ENCODE peak calls at places on chromosomes 4 and X, in nine cellular contexts. P is colonic mucosa; N is GM12865; F is amniotic stem cell; U is central memory CD4-positive, alpha-beta T cell; J is OCI-LY7; R is HEK293T; M is T-helper 9 cell; S is T-cell. Y is an unnamed sample.

GRCh38 chr4:168587326-168588125 is 90.7 kb downstream of the PALLD start:
- DNase-seq in P (no peak), N (no peak), F (peak; percentile 56), U (no peak), J (no peak), R (no peak), M (no peak), S (no peak), Y (no peak)

GRCh38 chr4:144575181-144575580 is 70.8 kb upstream of the HHIP start:
- DNase-seq in P (no peak), N (peak; percentile 40), F (no peak), U (no peak), J (no peak), R (peak; percentile 15), M (no peak), S (no peak), Y (no peak)

GRCh38 chr4:5823542-5824211 is 69.2 kb downstream of the CRMP1 start:
- DNase-seq in P (no peak), N (peak; percentile 19), F (no peak), U (no peak), J (no peak), R (no peak), M (no peak), S (no peak), Y (no peak)

GRCh38 chrX:23779025-23779424 is 3.9 kb upstream of the SAT1 start:
- DNase-seq in P (no peak), N (no peak), F (peak; percentile 32), U (no peak), J (peak; percentile 3), R (no peak), M (no peak), S (no peak), Y (no peak)

GRCh38 chr4:101977096-101977495 is 186.6 kb downstream of the BANK1 start:
- DNase-seq in P (no peak), N (no peak), F (peak; percentile 95), U (no peak), J (no peak), R (no peak), M (no peak), S (no peak), Y (no peak)

GRCh38 chr4:145234086-145234694 is 53.8 kb upstream of the OTUD4 start:
- DNase-seq in P (peak; percentile 65), N (peak; percentile 84), F (peak; percentile 32), U (peak; percentile 21), J (peak; percentile 88), R (peak; percentile 50), M (peak; percentile 8), S (peak; percentile 24), Y (peak; percentile 49)

GRCh38 chrX:71067079-71067478 is 1.1 kb downstream of the SNX12 start:
- DNase-seq in P (no peak), N (no peak), F (no peak), U (no peak), J (no peak), R (no peak), M (no peak), S (no peak), Y (no peak)

GRCh38 chr4:41319553-41319952 is 62.8 kb downstream of the UCHL1 start:
- DNase-seq in P (no peak), N (no peak), F (no peak), U (no peak), J (no peak), R (no peak), M (no peak), S (no peak), Y (no peak)

GRCh38 chr4:182188622-182189021 is 54.6 kb upstream of the TENM3 start:
- DNase-seq in P (no peak), N (no peak), F (no peak), U (no peak), J (no peak), R (no peak), M (no peak), S (no peak), Y (no peak)

GRCh38 chrX:27336466-27337091 is 126.6 kb downstream of the PPP4R3C start:
- DNase-seq in P (peak; percentile 33), N (peak; percentile 22), F (no peak), U (peak; percentile 9), J (peak; percentile 30), R (peak; percentile 46), M (peak; percentile 21), S (no peak), Y (no peak)

GRCh38 chrX:155535866-155536265 is 76.9 kb downstream of the TMLHE start:
- DNase-seq in P (no peak), N (no peak), F (no peak), U (no peak), J (no peak), R (no peak), M (no peak), S (no peak), Y (no peak)

GRCh38 chr4:13640149-13640671 is 12.7 kb upstream of the BOD1L1 start:
- DNase-seq in P (no peak), N (no peak), F (no peak), U (no peak), J (no peak), R (peak; percentile 23), M (no peak), S (no peak), Y (no peak)

GRCh38 chr4:40547446-40548132 is 82.1 kb downstream of the RBM47 start:
- DNase-seq in P (no peak), N (no peak), F (no peak), U (no peak), J (no peak), R (no peak), M (no peak), S (no peak), Y (no peak)

GRCh38 chr4:74501579-74501978 is 56.6 kb downstream of the AREG start:
- DNase-seq in P (no peak), N (no peak), F (peak; percentile 33), U (no peak), J (no peak), R (no peak), M (no peak), S (no peak), Y (no peak)

GRCh38 chrX:134670241-134670811 is 12.1 kb upstream of the PLAC1 start:
- DNase-seq in P (no peak), N (no peak), F (peak; percentile 50), U (no peak), J (no peak), R (no peak), M (no peak), S (no peak), Y (no peak)

GRCh38 chrX:101485212-101486064 is at the start of gene ARMCX4:
- DNase-seq in P (no peak), N (peak; percentile 21), F (no peak), U (peak; percentile 22), J (no peak), R (no peak), M (peak; percentile 2), S (peak; percentile 18), Y (no peak)

GRCh38 chr4:67106846-67107467 is 438.3 kb downstream of the CENPC start:
- DNase-seq in P (no peak), N (no peak), F (no peak), U (no peak), J (no peak), R (no peak), M (no peak), S (no peak), Y (no peak)

GRCh38 chr4:148060264-148061138 is 328.6 kb downstream of the ARHGAP10 start:
- DNase-seq in P (peak; percentile 31), N (peak; percentile 54), F (no peak), U (peak; percentile 64), J (peak; percentile 37), R (no peak), M (no peak), S (no peak), Y (no peak)

GRCh38 chrX:43860646-43861370 is 21.4 kb downstream of the MAOB start:
- DNase-seq in P (no peak), N (no peak), F (no peak), U (no peak), J (no peak), R (no peak), M (no peak), S (no peak), Y (no peak)

GRCh38 chr4:61202638-61203495 is 2.7 kb downstream of the ADGRL3 start:
- DNase-seq in P (no peak), N (no peak), F (no peak), U (no peak), J (no peak), R (peak; percentile 51), M (no peak), S (no peak), Y (no peak)

GRCh38 chr4:87978656-87979055 is 3.1 kb downstream of the SPP1 start:
- DNase-seq in P (no peak), N (no peak), F (no peak), U (no peak), J (no peak), R (no peak), M (no peak), S (no peak), Y (no peak)

GRCh38 chr4:139607302-139608060 is 51.5 kb upstream of the SETD7 start:
- DNase-seq in P (no peak), N (no peak), F (no peak), U (no peak), J (no peak), R (no peak), M (no peak), S (no peak), Y (no peak)

GRCh38 chr4:144411119-144411518 is 234.8 kb upstream of the HHIP start:
- DNase-seq in P (no peak), N (peak; percentile 24), F (no peak), U (no peak), J (no peak), R (no peak), M (no peak), S (no peak), Y (no peak)

GRCh38 chr4:138609943-138610350 is 367.8 kb upstream of the SLC7A11 start:
- DNase-seq in P (no peak), N (no peak), F (peak; percentile 54), U (no peak), J (no peak), R (no peak), M (no peak), S (no peak), Y (no peak)

GRCh38 chr4:3107271-3108185 is 33.0 kb downstream of the HTT start:
- DNase-seq in P (no peak), N (no peak), F (no peak), U (no peak), J (no peak), R (no peak), M (no peak), S (no peak), Y (no peak)

GRCh38 chr4:94274912-94275311 is 67.2 kb downstream of the SMARCAD1 start:
- DNase-seq in P (no peak), N (no peak), F (peak; percentile 53), U (no peak), J (no peak), R (no peak), M (no peak), S (no peak), Y (no peak)

GRCh38 chrX:9231491-9231890 is 197.6 kb upstream of the FAM9B start:
- DNase-seq in P (no peak), N (no peak), F (no peak), U (no peak), J (no peak), R (no peak), M (no peak), S (no peak), Y (no peak)

GRCh38 chr4:10303291-10303690 is 153.9 kb downstream of the ZNF518B start:
- DNase-seq in P (no peak), N (no peak), F (no peak), U (no peak), J (no peak), R (no peak), M (no peak), S (no peak), Y (no peak)

GRCh38 chr4:114658179-114658578 is 59.6 kb downstream of the UGT8 start:
- DNase-seq in P (no peak), N (no peak), F (no peak), U (no peak), J (no peak), R (no peak), M (no peak), S (no peak), Y (no peak)

GRCh38 chrX:138128025-138128671 is 562.2 kb downstream of the ZIC3 start:
- DNase-seq in P (peak; percentile 19), N (peak; percentile 37), F (no peak), U (peak; percentile 12), J (peak; percentile 24), R (peak; percentile 44), M (no peak), S (no peak), Y (no peak)

Y was measured in GM12878.